ENCODE peak calls at places on chromosome 3, in six cellular contexts. One of them, this sample, is unnamed.

GRCh38 chr3:126025862-126026261 is 56.9 kb downstream of the ROPN1B start:
- DNase-seq in cardiac muscle cell: no peak
- DNase-seq in Calu3: no peak
- DNase-seq in osteocyte: peak
- DNase-seq in GM12864: no peak
- DNase-seq in AG10803: no peak
- DNase-seq in this sample: no peak

GRCh38 chr3:124318014-124318413 is 326.1 kb upstream of the ROPN1 start:
- DNase-seq in cardiac muscle cell: no peak
- DNase-seq in Calu3: no peak
- DNase-seq in osteocyte: no peak
- DNase-seq in GM12864: no peak
- DNase-seq in AG10803: no peak
- DNase-seq in this sample: no peak

GRCh38 chr3:156865732-156866131 is 39.6 kb downstream of the LEKR1 start:
- DNase-seq in cardiac muscle cell: no peak
- DNase-seq in Calu3: no peak
- DNase-seq in osteocyte: no peak
- DNase-seq in GM12864: no peak
- DNase-seq in AG10803: peak
- DNase-seq in this sample: no peak

GRCh38 chr3:55190296-55190695 is 262.4 kb upstream of the LRTM1 start:
- DNase-seq in cardiac muscle cell: no peak
- DNase-seq in Calu3: no peak
- DNase-seq in osteocyte: no peak
- DNase-seq in GM12864: no peak
- DNase-seq in AG10803: peak
- DNase-seq in this sample: no peak

GRCh38 chr3:150737874-150738679 is 24.9 kb downstream of the SIAH2 start:
- DNase-seq in cardiac muscle cell: no peak
- DNase-seq in Calu3: peak
- DNase-seq in osteocyte: no peak
- DNase-seq in GM12864: no peak
- DNase-seq in AG10803: peak
- DNase-seq in this sample: peak

GRCh38 chr3:32354362-32354778 is 37.3 kb upstream of the CMTM7 start:
- DNase-seq in cardiac muscle cell: no peak
- DNase-seq in Calu3: peak
- DNase-seq in osteocyte: no peak
- DNase-seq in GM12864: no peak
- DNase-seq in AG10803: no peak
- DNase-seq in this sample: no peak

GRCh38 chr3:38834110-38834509 is 18.1 kb upstream of the SCN10A start:
- DNase-seq in cardiac muscle cell: peak
- DNase-seq in Calu3: peak
- DNase-seq in osteocyte: peak
- DNase-seq in GM12864: no peak
- DNase-seq in AG10803: peak
- DNase-seq in this sample: no peak

GRCh38 chr3:12891985-12892839 is 50.8 kb upstream of the RPL32 start:
- DNase-seq in cardiac muscle cell: peak
- DNase-seq in Calu3: peak
- DNase-seq in osteocyte: no peak
- DNase-seq in GM12864: no peak
- DNase-seq in AG10803: peak
- DNase-seq in this sample: peak

GRCh38 chr3:172685331-172686214 is 25.3 kb downstream of the NCEH1 start:
- DNase-seq in cardiac muscle cell: no peak
- DNase-seq in Calu3: no peak
- DNase-seq in osteocyte: no peak
- DNase-seq in GM12864: no peak
- DNase-seq in AG10803: peak
- DNase-seq in this sample: no peak

GRCh38 chr3:150736316-150736719 is 26.7 kb downstream of the SIAH2 start:
- DNase-seq in cardiac muscle cell: no peak
- DNase-seq in Calu3: no peak
- DNase-seq in osteocyte: no peak
- DNase-seq in GM12864: no peak
- DNase-seq in AG10803: no peak
- DNase-seq in this sample: peak

GRCh38 chr3:12706504-12707253 is 42.8 kb upstream of the RAF1 start:
- DNase-seq in cardiac muscle cell: peak
- DNase-seq in Calu3: peak
- DNase-seq in osteocyte: no peak
- DNase-seq in GM12864: peak
- DNase-seq in AG10803: peak
- DNase-seq in this sample: no peak

GRCh38 chr3:171459942-171460225 is 321 bp downstream of the TNIK start:
- DNase-seq in cardiac muscle cell: no peak
- DNase-seq in Calu3: no peak
- DNase-seq in osteocyte: no peak
- DNase-seq in GM12864: no peak
- DNase-seq in AG10803: no peak
- DNase-seq in this sample: no peak

GRCh38 chr3:174547801-174548200 is 311.3 kb upstream of the NAALADL2 start:
- DNase-seq in cardiac muscle cell: no peak
- DNase-seq in Calu3: no peak
- DNase-seq in osteocyte: no peak
- DNase-seq in GM12864: no peak
- DNase-seq in AG10803: peak
- DNase-seq in this sample: no peak

GRCh38 chr3:156635034-156635433 is 39.4 kb upstream of the TIPARP start:
- DNase-seq in cardiac muscle cell: no peak
- DNase-seq in Calu3: no peak
- DNase-seq in osteocyte: no peak
- DNase-seq in GM12864: no peak
- DNase-seq in AG10803: no peak
- DNase-seq in this sample: no peak

GRCh38 chr3:179958759-179959158 is 78.0 kb downstream of the PEX5L start:
- DNase-seq in cardiac muscle cell: no peak
- DNase-seq in Calu3: no peak
- DNase-seq in osteocyte: no peak
- DNase-seq in GM12864: no peak
- DNase-seq in AG10803: no peak
- DNase-seq in this sample: no peak

GRCh38 chr3:195907730-195908438 is 467 bp downstream of the TNK2 start:
- DNase-seq in cardiac muscle cell: peak
- DNase-seq in Calu3: peak
- DNase-seq in osteocyte: no peak
- DNase-seq in GM12864: no peak
- DNase-seq in AG10803: no peak
- DNase-seq in this sample: no peak

GRCh38 chr3:159825216-159825854 is 163.3 kb upstream of the IL12A start:
- DNase-seq in cardiac muscle cell: peak
- DNase-seq in Calu3: no peak
- DNase-seq in osteocyte: no peak
- DNase-seq in GM12864: no peak
- DNase-seq in AG10803: no peak
- DNase-seq in this sample: no peak

GRCh38 chr3:8741581-8742355 is 8.2 kb downstream of the CAV3 start:
- DNase-seq in cardiac muscle cell: peak
- DNase-seq in Calu3: peak
- DNase-seq in osteocyte: no peak
- DNase-seq in GM12864: no peak
- DNase-seq in AG10803: peak
- DNase-seq in this sample: no peak

GRCh38 chr3:30007668-30008067 is 598.7 kb upstream of the TGFBR2 start:
- DNase-seq in cardiac muscle cell: no peak
- DNase-seq in Calu3: no peak
- DNase-seq in osteocyte: no peak
- DNase-seq in GM12864: no peak
- DNase-seq in AG10803: no peak
- DNase-seq in this sample: peak

GRCh38 chr3:30017882-30018281 is 588.5 kb upstream of the TGFBR2 start:
- DNase-seq in cardiac muscle cell: no peak
- DNase-seq in Calu3: peak
- DNase-seq in osteocyte: no peak
- DNase-seq in GM12864: no peak
- DNase-seq in AG10803: no peak
- DNase-seq in this sample: no peak

GRCh38 chr3:30011237-30011803 is 595.1 kb upstream of the TGFBR2 start:
- DNase-seq in cardiac muscle cell: no peak
- DNase-seq in Calu3: no peak
- DNase-seq in osteocyte: no peak
- DNase-seq in GM12864: no peak
- DNase-seq in AG10803: no peak
- DNase-seq in this sample: no peak

DNA sequence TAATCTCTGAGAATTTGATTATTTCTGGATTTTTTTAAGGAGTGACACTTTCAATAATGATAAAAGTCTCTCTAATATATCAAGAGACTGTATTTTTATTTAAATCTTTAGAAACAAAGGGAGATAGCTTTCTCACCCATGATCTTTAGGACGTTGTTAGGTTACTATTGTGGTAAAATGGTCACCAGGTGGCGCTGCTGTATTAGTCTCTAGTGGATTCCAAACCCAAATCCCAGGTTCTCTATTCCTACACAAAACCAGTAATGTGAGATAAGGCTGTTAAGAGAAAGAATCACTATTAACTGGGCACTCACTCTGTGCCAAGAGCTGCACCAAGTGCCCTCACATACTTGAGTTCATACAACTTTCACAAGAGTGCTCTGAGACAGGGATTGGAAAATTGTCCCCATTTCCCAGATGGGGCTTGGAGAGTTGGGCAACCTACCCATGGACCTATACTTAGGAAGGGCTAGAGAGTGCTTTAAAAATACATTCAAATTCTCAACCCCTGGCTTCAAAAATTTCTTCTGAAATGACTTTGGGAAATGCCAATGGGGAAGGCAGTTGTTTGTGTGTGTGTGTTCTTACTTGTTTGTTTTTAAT is 593.4 kb upstream of the TGFBR2 start:
- DNase-seq in cardiac muscle cell: peak
- DNase-seq in Calu3: peak
- DNase-seq in osteocyte: no peak
- DNase-seq in GM12864: peak
- DNase-seq in AG10803: peak
- DNase-seq in this sample: peak
- TF ChIP-seq CTCF in cardiac muscle cell: peak
- TF ChIP-seq CTCF in Calu3: no peak
- TF ChIP-seq CTCF in osteocyte: peak
- TF ChIP-seq CTCF in GM12864: peak
- TF ChIP-seq CTCF in AG10803: peak
- TF ChIP-seq CTCF in this sample: peak

GRCh38 chr3:63966007-63966406 is 53.8 kb upstream of the SCAANT1 start:
- DNase-seq in cardiac muscle cell: no peak
- DNase-seq in Calu3: no peak
- DNase-seq in osteocyte: no peak
- DNase-seq in GM12864: no peak
- DNase-seq in AG10803: no peak
- DNase-seq in this sample: no peak

GRCh38 chr3:63960048-63960711 is 48.0 kb upstream of the SCAANT1 start:
- DNase-seq in cardiac muscle cell: no peak
- DNase-seq in Calu3: peak
- DNase-seq in osteocyte: no peak
- DNase-seq in GM12864: no peak
- DNase-seq in AG10803: peak
- DNase-seq in this sample: no peak

GRCh38 chr3:63964287-63965073 is 52.3 kb upstream of the SCAANT1 start:
- DNase-seq in cardiac muscle cell: peak
- DNase-seq in Calu3: no peak
- DNase-seq in osteocyte: no peak
- DNase-seq in GM12864: no peak
- DNase-seq in AG10803: no peak
- DNase-seq in this sample: no peak

GRCh38 chr3:63966871-63967270 is 54.7 kb upstream of the SCAANT1 start:
- DNase-seq in cardiac muscle cell: no peak
- DNase-seq in Calu3: no peak
- DNase-seq in osteocyte: no peak
- DNase-seq in GM12864: no peak
- DNase-seq in AG10803: no peak
- DNase-seq in this sample: no peak

DNA sequence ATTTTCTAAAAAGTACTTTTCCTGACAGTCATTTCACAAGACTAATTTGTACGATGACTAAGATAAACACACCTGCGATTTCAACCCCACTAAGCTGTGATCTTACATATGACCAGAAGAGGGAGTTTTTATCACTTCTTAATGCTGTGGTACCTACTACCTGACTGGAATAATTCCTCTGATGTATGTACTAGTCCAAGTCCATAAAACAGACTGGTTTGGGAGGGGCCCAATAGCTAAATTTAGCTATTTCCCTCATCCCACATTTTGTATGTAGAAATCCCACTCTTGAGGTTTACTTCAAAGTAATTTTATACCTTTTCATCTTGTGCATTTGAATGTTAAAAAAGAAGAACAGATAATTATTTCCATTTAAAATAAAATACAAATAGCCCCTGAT is 49.7 kb upstream of the SCAANT1 start:
- DNase-seq in cardiac muscle cell: peak
- DNase-seq in Calu3: no peak
- DNase-seq in osteocyte: no peak
- DNase-seq in GM12864: no peak
- DNase-seq in AG10803: no peak
- DNase-seq in this sample: no peak
- TF ChIP-seq CTCF in cardiac muscle cell: peak
- TF ChIP-seq CTCF in Calu3: no peak
- TF ChIP-seq CTCF in osteocyte: peak
- TF ChIP-seq CTCF in GM12864: peak
- TF ChIP-seq CTCF in AG10803: peak
- TF ChIP-seq CTCF in this sample: peak

GRCh38 chr3:178302966-178303930 is 233.0 kb upstream of the KCNMB2 start:
- DNase-seq in cardiac muscle cell: no peak
- DNase-seq in Calu3: no peak
- DNase-seq in osteocyte: no peak
- DNase-seq in GM12864: no peak
- DNase-seq in AG10803: no peak
- DNase-seq in this sample: no peak
- TF ChIP-seq CTCF in cardiac muscle cell: no peak
- TF ChIP-seq CTCF in Calu3: no peak
- TF ChIP-seq CTCF in osteocyte: no peak
- TF ChIP-seq CTCF in GM12864: no peak
- TF ChIP-seq CTCF in AG10803: no peak
- TF ChIP-seq CTCF in this sample: no peak

GRCh38 chr3:170357920-170358854 is 672 bp downstream of the SKIL start:
- DNase-seq in cardiac muscle cell: peak
- DNase-seq in Calu3: peak
- DNase-seq in osteocyte: peak
- DNase-seq in GM12864: peak
- DNase-seq in AG10803: peak
- DNase-seq in this sample: no peak
- TF ChIP-seq CTCF in cardiac muscle cell: peak
- TF ChIP-seq CTCF in Calu3: peak
- TF ChIP-seq CTCF in osteocyte: peak
- TF ChIP-seq CTCF in GM12864: peak
- TF ChIP-seq CTCF in AG10803: peak
- TF ChIP-seq CTCF in this sample: peak

GRCh38 chr3:10337323-10338163 is 16.6 kb upstream of the SEC13 start:
- DNase-seq in cardiac muscle cell: no peak
- DNase-seq in Calu3: no peak
- DNase-seq in osteocyte: no peak
- DNase-seq in GM12864: no peak
- DNase-seq in AG10803: no peak
- DNase-seq in this sample: no peak
- TF ChIP-seq CTCF in cardiac muscle cell: no peak
- TF ChIP-seq CTCF in Calu3: no peak
- TF ChIP-seq CTCF in osteocyte: no peak
- TF ChIP-seq CTCF in GM12864: no peak
- TF ChIP-seq CTCF in AG10803: no peak
- TF ChIP-seq CTCF in this sample: no peak

GRCh38 chr3:139522421-139522820 is 17.1 kb downstream of the RBP1 start:
- DNase-seq in cardiac muscle cell: peak
- DNase-seq in Calu3: no peak
- DNase-seq in osteocyte: peak
- DNase-seq in GM12864: no peak
- DNase-seq in AG10803: no peak
- DNase-seq in this sample: no peak
- TF ChIP-seq CTCF in cardiac muscle cell: peak
- TF ChIP-seq CTCF in Calu3: no peak
- TF ChIP-seq CTCF in osteocyte: no peak
- TF ChIP-seq CTCF in GM12864: peak
- TF ChIP-seq CTCF in AG10803: no peak
- TF ChIP-seq CTCF in this sample: peak